ENCODE peak calls at places on chromosomes 5 and 9, in five cellular contexts. A is lower leg skin, H is fibroblast of mammary gland, F is ovary, N is A549. Y is an unnamed sample.

GRCh38 chr9:92808726-92809451 is 44.3 kb upstream of the BICD2 start:
- DNase-seq in F (peak), H (peak), A (no peak), N (peak), Y (peak)

GRCh38 chr9:95819636-95820035 is 55.9 kb upstream of the ERCC6L2 start:
- DNase-seq in F (no peak), A (no peak), N (no peak), H (no peak), Y (no peak)

GRCh38 chr9:12718482-12719026 is 25.4 kb downstream of the TYRP1 start:
- DNase-seq in F (no peak), H (no peak), N (no peak), A (no peak), Y (peak)

GRCh38 chr5:134088994-134089560 is 25.4 kb upstream of the TCF7 start:
- DNase-seq in N (no peak), F (no peak), H (no peak), A (no peak), Y (no peak)

GRCh38 chr9:131405429-131405828 is 11.5 kb downstream of the PRRC2B start:
- DNase-seq in H (peak), F (no peak), N (no peak), A (no peak), Y (peak)

GRCh38 chr9:928363-929042 is 48.0 kb upstream of the DMRT3 start:
- DNase-seq in H (no peak), N (peak), F (no peak), A (no peak), Y (no peak)

GRCh38 chr9:131274674-131275331 is 1.5 kb downstream of the FAM78A start:
- DNase-seq in N (no peak), F (no peak), A (no peak), H (no peak), Y (no peak)

GRCh38 chr5:147407094-147407681 is 102.7 kb downstream of the DPYSL3 start:
- DNase-seq in N (no peak), H (peak), F (no peak), A (no peak), Y (peak)

GRCh38 chr5:170746081-170746951 is 37.2 kb upstream of the GABRP start:
- DNase-seq in A (no peak), F (no peak), N (no peak), H (no peak), Y (no peak)

GRCh38 chr9:77440057-77440456 is 208.1 kb downstream of the GNA14 start:
- DNase-seq in H (peak), F (no peak), N (no peak), A (no peak), Y (peak)
- H3K4me3 ChIP-seq in H (no peak), F (no peak), N (no peak), A (no peak), Y (no peak)

GRCh38 chr9:110626109-110626829 is 42.3 kb upstream of the MUSK start:
- DNase-seq in F (no peak), N (no peak), A (no peak), H (peak), Y (peak)
- H3K4me3 ChIP-seq in F (no peak), N (no peak), A (no peak), H (no peak), Y (no peak)

DNA sequence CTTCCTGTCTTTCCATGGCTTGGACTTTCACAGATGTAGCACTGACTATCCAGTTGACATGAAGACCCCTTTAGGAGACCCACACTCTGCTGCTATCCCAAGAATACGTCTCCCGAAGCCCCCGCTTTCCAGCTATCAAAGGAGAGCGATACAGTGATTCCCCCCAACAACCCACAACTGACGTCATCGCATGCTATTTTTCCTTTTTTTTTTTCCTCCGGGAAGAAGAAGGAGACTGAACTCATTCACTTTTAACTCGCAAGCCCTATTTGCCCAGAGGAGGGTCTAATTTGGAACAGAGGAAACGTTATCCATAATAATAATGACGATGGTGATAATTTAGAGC is 2.1 kb downstream of the PAPPA start:
- DNase-seq in N (no peak), A (no peak), F (no peak), H (peak), Y (peak)
- H3K4me3 ChIP-seq in N (peak), A (no peak), F (peak), H (peak), Y (peak)

GRCh38 chr5:32711693-32712462 is 757 bp downstream of the NPR3 start:
- DNase-seq in A (no peak), N (peak), H (peak), F (peak), Y (peak)
- H3K4me3 ChIP-seq in A (no peak), N (peak), H (peak), F (peak), Y (peak)

DNA sequence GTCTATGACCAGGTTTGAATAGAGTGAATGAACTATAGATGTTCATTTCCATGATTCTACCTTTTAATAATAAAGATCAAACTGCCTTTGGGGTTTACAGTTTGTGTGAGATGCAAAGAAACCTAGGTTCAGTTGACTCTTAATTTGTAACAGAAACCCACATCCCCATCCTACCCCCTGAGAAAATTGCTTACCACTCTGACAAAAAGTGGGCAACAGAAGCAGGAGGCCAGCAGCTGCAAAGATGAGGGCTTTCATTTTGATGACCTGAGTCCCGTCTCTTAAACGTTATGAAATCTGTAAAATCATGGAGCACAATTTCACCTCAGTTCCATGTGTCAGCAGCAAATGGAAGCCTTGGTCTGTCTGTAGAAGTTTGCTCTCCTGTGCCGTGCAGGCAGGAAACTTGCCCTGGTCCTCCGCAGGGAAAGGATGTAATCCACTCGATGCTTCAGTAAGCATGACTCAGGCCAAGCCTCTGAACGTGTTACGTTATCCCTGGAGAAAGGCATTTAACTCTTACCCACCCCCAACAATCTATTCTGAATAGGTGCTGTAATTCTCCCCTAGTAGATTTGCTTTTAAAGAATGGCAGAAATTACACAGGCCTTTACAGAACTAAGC is at the start of gene F2RL2:
- DNase-seq in A (no peak), N (peak), H (peak), F (no peak), Y (peak)
- H3K4me3 ChIP-seq in A (no peak), N (peak), H (no peak), F (no peak), Y (peak)

DNA sequence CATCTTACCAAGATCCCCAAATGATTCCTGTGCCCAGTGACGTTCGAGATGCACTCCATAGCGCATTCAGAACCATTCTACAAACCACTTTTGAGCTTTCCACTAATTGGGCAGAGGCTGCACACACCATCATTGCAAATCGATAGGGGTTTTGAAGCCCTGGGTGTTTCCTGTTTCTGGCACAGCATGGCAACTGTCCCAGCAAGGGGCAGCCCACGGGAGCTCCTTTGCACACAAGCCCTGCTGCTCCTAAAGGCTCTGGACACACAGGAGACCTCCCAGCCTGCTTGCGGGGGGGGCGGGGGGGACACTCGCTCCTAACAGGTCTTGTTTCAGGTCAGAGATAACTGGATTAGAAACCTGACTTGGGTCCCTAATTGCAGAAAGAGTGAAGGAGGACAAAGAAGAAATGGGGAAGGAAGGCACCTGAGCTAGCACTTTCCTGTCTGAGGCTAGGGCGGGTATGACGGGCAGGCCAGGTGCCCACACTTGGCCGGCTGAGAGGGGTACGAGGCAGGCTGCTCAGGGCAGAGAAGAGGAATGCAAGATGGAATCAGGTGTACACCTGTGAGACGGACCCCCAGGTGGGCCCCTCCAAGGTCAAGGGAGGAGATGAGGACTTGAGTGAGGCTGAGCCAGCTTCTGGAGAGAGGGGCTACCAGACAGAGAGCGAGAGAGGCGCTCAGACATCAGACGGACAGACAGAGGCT is 828 bp downstream of the FBP1 start:
- DNase-seq in N (no peak), H (no peak), A (no peak), F (no peak), Y (no peak)
- H3K4me3 ChIP-seq in N (no peak), H (no peak), A (peak), F (peak), Y (no peak)

DNA sequence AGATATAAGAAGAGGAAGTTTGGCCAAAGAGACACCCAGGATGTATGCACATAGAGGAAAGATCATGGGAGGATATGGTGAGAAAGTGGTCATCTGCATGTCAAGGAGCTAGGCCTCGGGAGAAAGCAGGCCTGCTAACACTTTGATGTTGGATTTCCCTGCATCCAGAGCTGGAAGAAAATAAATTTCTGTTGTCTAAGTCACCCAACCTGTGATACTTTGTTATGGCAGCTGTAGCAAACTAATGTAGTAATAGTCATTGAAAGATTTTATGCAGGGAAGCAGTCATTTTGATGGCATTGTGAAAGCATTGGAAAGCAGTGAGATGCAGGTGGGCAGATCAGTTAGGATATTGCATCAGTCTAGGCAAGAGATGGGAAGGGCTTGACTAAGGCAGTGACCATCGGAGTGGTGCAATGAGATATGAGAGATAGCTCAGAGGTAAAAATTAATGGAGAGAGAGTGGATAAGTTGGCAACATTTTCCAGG is 24.5 kb upstream of the FOCAD start:
- DNase-seq in A (no peak), F (no peak), N (no peak), H (no peak), Y (no peak)
- H3K4me3 ChIP-seq in A (no peak), F (peak), N (peak), H (no peak), Y (no peak)

GRCh38 chr5:14395411-14395810 is 186.2 kb upstream of the OTULINL start:
- DNase-seq in F (no peak), N (no peak), H (no peak), A (no peak), Y (no peak)

GRCh38 chr5:14399054-14399657 is 182.4 kb upstream of the OTULINL start:
- DNase-seq in H (peak), N (peak), F (no peak), A (no peak), Y (peak)

GRCh38 chr5:14397717-14398116 is 183.9 kb upstream of the OTULINL start:
- DNase-seq in H (peak), F (no peak), A (no peak), N (no peak), Y (peak)

GRCh38 chr5:14396071-14396470 is 185.5 kb upstream of the OTULINL start:
- DNase-seq in F (no peak), H (peak), N (no peak), A (no peak), Y (no peak)

GRCh38 chr5:14394365-14394764 is 187.2 kb upstream of the OTULINL start:
- DNase-seq in H (no peak), N (no peak), F (no peak), A (no peak), Y (no peak)
- H3K4me3 ChIP-seq in H (no peak), N (no peak), F (no peak), A (no peak), Y (no peak)

DNA sequence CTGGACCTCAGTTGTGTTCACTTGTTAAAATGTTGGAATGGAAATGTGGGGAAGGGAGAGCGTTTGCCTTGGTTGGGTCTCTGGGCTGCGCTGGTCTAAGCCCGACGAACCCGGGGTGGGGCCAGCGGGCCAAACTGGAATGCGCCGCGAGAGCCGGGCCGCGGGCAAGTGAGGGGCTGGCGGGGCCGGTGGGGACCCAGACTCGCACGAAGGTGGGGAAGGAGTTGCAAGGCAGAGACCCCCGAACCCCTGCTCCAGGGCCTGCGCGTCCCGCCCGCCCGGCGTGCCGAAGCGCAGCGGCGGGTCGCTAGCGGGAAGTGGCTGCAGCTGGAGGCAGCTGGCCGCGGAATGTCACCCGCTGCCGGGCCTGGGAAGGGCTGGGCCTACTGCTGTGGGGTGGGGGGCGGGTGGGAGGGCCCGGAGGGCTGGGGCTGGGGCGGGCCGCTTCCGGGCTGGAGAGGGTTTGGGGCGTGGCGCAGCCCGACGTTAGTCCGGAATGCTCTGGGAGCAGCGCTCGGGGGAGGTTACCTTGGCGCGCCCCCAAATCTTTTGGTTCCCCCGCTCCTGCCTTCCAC is 84.8 kb downstream of the DAB2IP start:
- DNase-seq in A (peak), H (no peak), F (peak), N (peak), Y (peak)
- H3K4me3 ChIP-seq in A (no peak), H (peak), F (peak), N (peak), Y (peak)

Y was measured in fibroblast of lung.